ENCODE peak calls at places on chromosomes 1 and 21, in six cellular contexts. One of them, this sample, is unnamed.

GRCh38 chr1:18922848-18923475 is 20.6 kb upstream of the ALDH4A1 start:
- DNase-seq in A549: no peak
- DNase-seq in NCI-H82: no peak
- DNase-seq in foreskin fibroblast: no peak
- DNase-seq in mammary epithelial cell: peak; percentile 79
- DNase-seq in T-helper 17 cell: no peak
- DNase-seq in this sample: no peak

GRCh38 chr1:162080472-162081015 is 11.1 kb downstream of the NOS1AP start:
- DNase-seq in A549: no peak
- DNase-seq in NCI-H82: peak; percentile 39
- DNase-seq in foreskin fibroblast: peak; percentile 19
- DNase-seq in mammary epithelial cell: no peak
- DNase-seq in T-helper 17 cell: no peak
- DNase-seq in this sample: no peak

GRCh38 chr1:41492341-41492848 is 7.9 kb upstream of the EDN2 start:
- DNase-seq in A549: no peak
- DNase-seq in NCI-H82: peak; percentile 64
- DNase-seq in foreskin fibroblast: no peak
- DNase-seq in mammary epithelial cell: no peak
- DNase-seq in T-helper 17 cell: no peak
- DNase-seq in this sample: no peak

GRCh38 chr1:58824753-58825389 is 41.0 kb upstream of the JUN start:
- DNase-seq in A549: no peak
- DNase-seq in NCI-H82: no peak
- DNase-seq in foreskin fibroblast: no peak
- DNase-seq in mammary epithelial cell: no peak
- DNase-seq in T-helper 17 cell: no peak
- DNase-seq in this sample: no peak

GRCh38 chr1:230992100-230992774 is 13.3 kb downstream of the ARV1 start:
- DNase-seq in A549: no peak
- DNase-seq in NCI-H82: no peak
- DNase-seq in foreskin fibroblast: no peak
- DNase-seq in mammary epithelial cell: no peak
- DNase-seq in T-helper 17 cell: no peak
- DNase-seq in this sample: no peak

GRCh38 chr1:109793486-109794318 is 30.0 kb upstream of the EPS8L3 start:
- DNase-seq in A549: no peak
- DNase-seq in NCI-H82: peak; percentile 89
- DNase-seq in foreskin fibroblast: peak; percentile 86
- DNase-seq in mammary epithelial cell: peak; percentile 88
- DNase-seq in T-helper 17 cell: no peak
- DNase-seq in this sample: peak; percentile 61

GRCh38 chr1:89261926-89262540 is 10.6 kb downstream of the GBP5 start:
- DNase-seq in A549: no peak
- DNase-seq in NCI-H82: no peak
- DNase-seq in foreskin fibroblast: no peak
- DNase-seq in mammary epithelial cell: no peak
- DNase-seq in T-helper 17 cell: no peak
- DNase-seq in this sample: peak; percentile 16

GRCh38 chr1:27357281-27358037 is 9.3 kb downstream of the MAP3K6 start:
- DNase-seq in A549: peak; percentile 78
- DNase-seq in NCI-H82: peak; percentile 83
- DNase-seq in foreskin fibroblast: peak; percentile 74
- DNase-seq in mammary epithelial cell: no peak
- DNase-seq in T-helper 17 cell: peak; percentile 66
- DNase-seq in this sample: peak; percentile 88

GRCh38 chr1:201459775-201460174 is 9.2 kb downstream of the PHLDA3 start:
- DNase-seq in A549: no peak
- DNase-seq in NCI-H82: no peak
- DNase-seq in foreskin fibroblast: no peak
- DNase-seq in mammary epithelial cell: no peak
- DNase-seq in T-helper 17 cell: no peak
- DNase-seq in this sample: no peak

GRCh38 chr1:109116286-109116685 is 2.4 kb downstream of the ELAPOR1 start:
- DNase-seq in A549: no peak
- DNase-seq in NCI-H82: no peak
- DNase-seq in foreskin fibroblast: no peak
- DNase-seq in mammary epithelial cell: no peak
- DNase-seq in T-helper 17 cell: no peak
- DNase-seq in this sample: no peak

GRCh38 chr21:31911138-31911907 is 38.5 kb downstream of the HUNK start:
- DNase-seq in A549: no peak
- DNase-seq in NCI-H82: no peak
- DNase-seq in foreskin fibroblast: peak; percentile 88
- DNase-seq in mammary epithelial cell: peak; percentile 49
- DNase-seq in T-helper 17 cell: no peak
- DNase-seq in this sample: peak; percentile 87